ENCODE peak calls at places on chromosome 7, in ten cellular contexts. L is tibial artery; Z is CD8-positive, alpha-beta T cell; P is body of pancreas; B is fibroblast of the aortic adventitia; R is adrenal gland; G is fibroblast of mammary gland; J is stomach; E is Peyer's patch; H is ovary. F is an unnamed sample.

GRCh38 chr7:152081088-152081487 is 55.6 kb downstream of the GALNT11 start:
- DNase-seq in L (no peak), Z (no peak), P (no peak), B (no peak), R (no peak), G (no peak), J (no peak), E (no peak), H (no peak), F (peak)

GRCh38 chr7:28835800-28836199 is 122.3 kb downstream of the TRIL start:
- DNase-seq in L (no peak), Z (no peak), P (no peak), B (no peak), R (peak), G (peak), J (no peak), E (no peak), H (no peak), F (no peak)

GRCh38 chr7:55052081-55052480 is 33.3 kb downstream of the EGFR start:
- DNase-seq in L (no peak), Z (no peak), P (no peak), B (peak), R (no peak), G (peak), J (no peak), E (no peak), H (no peak), F (peak)

GRCh38 chr7:70353310-70353947 is 755.2 kb downstream of the AUTS2 start:
- DNase-seq in L (no peak), Z (no peak), P (no peak), B (no peak), R (no peak), G (peak), J (no peak), E (no peak), H (no peak), F (no peak)

GRCh38 chr7:12549106-12549505 is 21.4 kb upstream of the SCIN start:
- DNase-seq in L (no peak), Z (no peak), P (no peak), B (peak), R (no peak), G (peak), J (no peak), E (no peak), H (no peak), F (peak)

GRCh38 chr7:55177589-55178261 is 158.9 kb downstream of the EGFR start:
- DNase-seq in L (no peak), Z (peak), P (no peak), B (peak), R (no peak), G (no peak), J (peak), E (no peak), H (no peak), F (no peak)

GRCh38 chr7:151129141-151129835 is 38.2 kb downstream of the GBX1 start:
- DNase-seq in L (no peak), Z (no peak), P (no peak), B (no peak), R (no peak), G (no peak), J (no peak), E (no peak), H (no peak), F (no peak)

GRCh38 chr7:41832936-41833335 is 130.0 kb upstream of the INHBA start:
- DNase-seq in L (no peak), Z (no peak), P (no peak), B (no peak), R (no peak), G (peak), J (no peak), E (no peak), H (no peak), F (no peak)

GRCh38 chr7:128827971-128828711 is 2.1 kb upstream of the FLNC start:
- DNase-seq in L (no peak), Z (no peak), P (no peak), B (peak), R (no peak), G (peak), J (no peak), E (no peak), H (no peak), F (peak)

GRCh38 chr7:130368347-130368746 is 11.9 kb upstream of the CPA1 start:
- DNase-seq in L (no peak), Z (no peak), P (no peak), B (no peak), R (no peak), G (no peak), J (no peak), E (no peak), H (no peak), F (no peak)

GRCh38 chr7:150830957-150831356 is 21.4 kb upstream of the AOC1 start:
- DNase-seq in L (no peak), Z (no peak), P (no peak), B (no peak), R (no peak), G (no peak), J (no peak), E (peak), H (no peak), F (no peak)

GRCh38 chr7:29106128-29106988 is 40.0 kb downstream of the CPVL start:
- DNase-seq in L (peak), Z (no peak), P (peak), B (peak), R (peak), G (peak), J (peak), E (no peak), H (peak), F (peak)

GRCh38 chr7:24834150-24834798 is 77.0 kb upstream of the GSDME start:
- DNase-seq in L (peak), Z (no peak), P (no peak), B (no peak), R (peak), G (no peak), J (no peak), E (peak), H (no peak), F (no peak)

GRCh38 chr7:53638517-53638916 is 603.1 kb downstream of the POM121L12 start:
- DNase-seq in L (no peak), Z (no peak), P (no peak), B (no peak), R (no peak), G (no peak), J (no peak), E (no peak), H (no peak), F (no peak)

GRCh38 chr7:63041786-63042185 is 956.9 kb upstream of the ZNF722 start:
- DNase-seq in L (no peak), Z (no peak), P (no peak), B (no peak), R (no peak), G (no peak), J (no peak), E (no peak), H (no peak), F (no peak)

GRCh38 chr7:154424370-154424769 is 372.2 kb downstream of the DPP6 start:
- DNase-seq in L (no peak), Z (no peak), P (no peak), B (no peak), R (no peak), G (no peak), J (no peak), E (no peak), H (no peak), F (no peak)

GRCh38 chr7:12711124-12711523 is 23.7 kb downstream of the ARL4A start:
- DNase-seq in L (no peak), Z (no peak), P (no peak), B (no peak), R (no peak), G (no peak), J (no peak), E (no peak), H (no peak), F (no peak)

GRCh38 chr7:148750442-148751355 is 52.0 kb downstream of the CUL1 start:
- DNase-seq in L (no peak), Z (no peak), P (no peak), B (no peak), R (no peak), G (no peak), J (no peak), E (no peak), H (no peak), F (no peak)

GRCh38 chr7:2523941-2524807 is 4.6 kb downstream of the LFNG start:
- DNase-seq in L (peak), Z (no peak), P (peak), B (peak), R (peak), G (peak), J (peak), E (peak), H (peak), F (peak)

GRCh38 chr7:2522780-2523433 is 3.3 kb downstream of the LFNG start:
- DNase-seq in L (no peak), Z (no peak), P (peak), B (no peak), R (no peak), G (peak), J (no peak), E (peak), H (no peak), F (peak)

GRCh38 chr7:2524808-2525140 is 5.2 kb downstream of the LFNG start:
- DNase-seq in L (no peak), Z (no peak), P (peak), B (no peak), R (no peak), G (no peak), J (no peak), E (no peak), H (no peak), F (no peak)

GRCh38 chr7:2521952-2522591 is 2.5 kb downstream of the LFNG start:
- DNase-seq in L (no peak), Z (peak), P (peak), B (no peak), R (no peak), G (peak), J (no peak), E (peak), H (no peak), F (peak)

GRCh38 chr7:2523461-2523905 is 3.9 kb downstream of the LFNG start:
- DNase-seq in L (no peak), Z (no peak), P (peak), B (no peak), R (no peak), G (no peak), J (peak), E (no peak), H (no peak), F (peak)
- H3K4me3 ChIP-seq in L (no peak), Z (peak), P (no peak), B (no peak), R (no peak), G (no peak), J (peak), E (peak), H (no peak), F (peak)

GRCh38 chr7:133836666-133837065 is 290.5 kb upstream of the LRGUK start:
- DNase-seq in L (no peak), Z (no peak), P (no peak), B (no peak), R (no peak), G (no peak), J (no peak), E (no peak), H (no peak), F (no peak)

GRCh38 chr7:133839129-133839528 is 288.0 kb upstream of the LRGUK start:
- DNase-seq in L (no peak), Z (no peak), P (no peak), B (no peak), R (no peak), G (no peak), J (no peak), E (no peak), H (no peak), F (no peak)

GRCh38 chr7:133837248-133837647 is 289.9 kb upstream of the LRGUK start:
- DNase-seq in L (no peak), Z (no peak), P (no peak), B (no peak), R (no peak), G (no peak), J (no peak), E (no peak), H (no peak), F (no peak)
- TF ChIP-seq CTCF in L (no peak), Z (no peak), P (no peak), B (no peak), R (no peak), G (no peak), J (no peak), E (no peak), H (no peak), F (no peak)

GRCh38 chr7:1690359-1690958 is 20.4 kb downstream of the ELFN1 start:
- DNase-seq in L (no peak), Z (no peak), P (no peak), B (no peak), R (no peak), G (no peak), J (no peak), E (no peak), H (no peak), F (no peak)

GRCh38 chr7:1691096-1691495 is 21.0 kb downstream of the ELFN1 start:
- DNase-seq in L (no peak), Z (no peak), P (no peak), B (no peak), R (no peak), G (no peak), J (peak), E (peak), H (peak), F (no peak)

GRCh38 chr7:1688542-1688941 is 18.5 kb downstream of the ELFN1 start:
- DNase-seq in L (no peak), Z (no peak), P (no peak), B (no peak), R (no peak), G (no peak), J (no peak), E (no peak), H (no peak), F (no peak)

GRCh38 chr7:1691601-1692499 is 21.8 kb downstream of the ELFN1 start:
- DNase-seq in L (no peak), Z (no peak), P (peak), B (no peak), R (no peak), G (no peak), J (peak), E (peak), H (peak), F (peak)

GRCh38 chr7:1689356-1689755 is 19.3 kb downstream of the ELFN1 start:
- DNase-seq in L (no peak), Z (no peak), P (no peak), B (no peak), R (no peak), G (no peak), J (peak), E (no peak), H (no peak), F (no peak)
- H3K4me3 ChIP-seq in L (no peak), Z (no peak), P (no peak), B (no peak), R (no peak), G (no peak), J (no peak), E (no peak), H (no peak), F (no peak)

DNA sequence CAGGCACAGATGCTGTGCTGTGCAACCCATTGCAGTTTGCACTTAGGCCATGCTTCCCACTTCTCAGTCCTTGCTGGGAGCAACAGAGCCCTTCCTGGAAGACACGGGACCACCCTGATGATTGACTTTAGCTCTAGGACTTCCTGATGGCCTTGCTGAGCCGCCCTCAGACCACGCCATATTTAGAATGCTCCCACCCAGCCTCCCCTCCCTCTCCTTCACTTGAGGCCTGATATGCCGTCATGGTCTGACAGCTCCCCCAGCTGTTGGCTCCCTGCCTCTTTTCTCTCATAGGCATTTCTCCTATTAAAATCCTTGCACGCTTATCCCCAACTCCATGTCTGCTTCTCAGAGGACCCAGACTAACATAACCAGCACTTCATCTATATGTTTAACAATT is 29.4 kb upstream of the GATAD1 start:
- DNase-seq in L (no peak), Z (no peak), P (no peak), B (no peak), R (no peak), G (no peak), J (no peak), E (no peak), H (no peak), F (no peak)
- TF ChIP-seq CTCF in L (no peak), Z (no peak), P (no peak), B (no peak), R (no peak), G (no peak), J (no peak), E (no peak), H (no peak), F (no peak)

GRCh38 chr7:52609511-52609910 is 425.9 kb upstream of the POM121L12 start:
- DNase-seq in L (no peak), Z (no peak), P (no peak), B (no peak), R (no peak), G (no peak), J (no peak), E (no peak), H (no peak), F (no peak)
- H3K4me3 ChIP-seq in L (no peak), Z (no peak), P (no peak), B (no peak), R (no peak), G (no peak), J (no peak), E (no peak), H (no peak), F (no peak)

GRCh38 chr7:113705439-113705838 is 213.4 kb downstream of the PPP1R3A start:
- DNase-seq in L (no peak), Z (no peak), P (no peak), B (no peak), R (no peak), G (peak), J (no peak), E (no peak), H (no peak), F (peak)
- TF ChIP-seq CTCF in L (no peak), Z (no peak), P (no peak), B (no peak), R (no peak), G (no peak), J (no peak), E (no peak), H (no peak), F (no peak)

GRCh38 chr7:157309990-157310668 is 26.7 kb upstream of the DNAJB6 start:
- DNase-seq in L (no peak), Z (no peak), P (no peak), B (peak), R (no peak), G (peak), J (no peak), E (no peak), H (no peak), F (peak)
- H3K4me3 ChIP-seq in L (no peak), Z (no peak), P (no peak), B (no peak), R (no peak), G (no peak), J (no peak), E (no peak), H (no peak), F (no peak)